ENCODE peak calls at places on chromosome 1, in eight cellular contexts. B is T-helper 1 cell; E is AG09319; Q is HT-29; F is stimulated activated CD8-positive, alpha-beta memory T cell treated with anti-CD3 and anti-CD28 coated beads, Interleukin-4, amount 100 ng/mL, for 1 hour; A is osteocyte; U is epithelial cell of esophagus; N is left cardiac atrium. S is an unnamed sample.

GRCh38 chr1:207821464-207822045 is 69.7 kb downstream of the CD46 start:
- DNase-seq in E (no peak), A (no peak), F (no peak), U (no peak), B (no peak), Q (no peak), N (no peak), S (no peak)

GRCh38 chr1:181855380-181855779 is 206.1 kb downstream of the ZNF648 start:
- DNase-seq in A (no peak), B (no peak), E (no peak), N (no peak), U (no peak), Q (no peak), F (no peak), S (no peak)

GRCh38 chr1:1117469-1117831 is 1.6 kb upstream of the C1orf159 start:
- DNase-seq in U (no peak), B (no peak), Q (no peak), F (no peak), E (no peak), N (peak), A (no peak), S (no peak)

GRCh38 chr1:9438431-9439073 is 100.7 kb upstream of the SLC25A33 start:
- DNase-seq in Q (no peak), F (no peak), B (no peak), N (peak), U (peak), E (peak), A (no peak), S (no peak)

GRCh38 chr1:220708244-220708643 is 18.1 kb downstream of the C1orf115 start:
- DNase-seq in B (no peak), E (no peak), U (no peak), F (no peak), Q (no peak), N (no peak), A (no peak), S (no peak)

GRCh38 chr1:72530646-72531045 is 248.3 kb upstream of the NEGR1 start:
- DNase-seq in N (no peak), A (no peak), E (no peak), Q (no peak), U (no peak), B (no peak), F (no peak), S (no peak)

GRCh38 chr1:22618056-22618455 is 18.4 kb upstream of the C1QA start:
- DNase-seq in U (no peak), A (no peak), E (no peak), N (no peak), B (no peak), Q (no peak), F (no peak), S (no peak)

GRCh38 chr1:103546496-103546895 is 21.0 kb downstream of the RNPC3 start:
- DNase-seq in E (no peak), N (no peak), B (no peak), Q (no peak), A (no peak), U (no peak), F (no peak), S (no peak)

GRCh38 chr1:235415008-235415904 is 48.0 kb downstream of the TBCE start:
- DNase-seq in U (peak), F (peak), B (peak), N (peak), E (peak), A (peak), Q (peak), S (peak)

GRCh38 chr1:169484683-169485426 is 889 bp downstream of the SLC19A2 start:
- DNase-seq in Q (peak), N (peak), E (no peak), A (no peak), U (peak), B (peak), F (no peak), S (no peak)

S was measured in T-helper 17 cell.